ENCODE peak calls at places on chromosomes 6 and 20, in eight cellular contexts. X is effector CD4-positive, alpha-beta T cell; R is lower leg skin; J is stimulated activated naive CD8-positive, alpha-beta T cell treated with anti-CD3 and anti-CD28 coated beads, Interleukin-15, amount 100 ng/mL, for 72 hours; L is kidney glomerular epithelial cell; E is ELR; T is amniotic stem cell; S is CD4-positive, alpha-beta memory T cell. O is an unnamed sample.

GRCh38 chr6:56816393-56816792 is 138.5 kb upstream of the BEND6 start:
- DNase-seq in T (no peak), L (no peak), X (no peak), E (no peak), J (no peak), R (no peak), S (no peak), O (no peak)

GRCh38 chr6:40901322-40902055 is 137.5 kb downstream of the UNC5CL start:
- DNase-seq in L (no peak), R (peak; percentile 3), T (no peak), E (no peak), X (no peak), S (no peak), J (no peak), O (no peak)

GRCh38 chr6:53567701-53568100 is 22.8 kb upstream of the GCLC start:
- DNase-seq in T (no peak), J (no peak), R (no peak), S (no peak), L (no peak), X (no peak), E (no peak), O (no peak)

GRCh38 chr20:34515484-34516037 is 661 bp upstream of the DYNLRB1 start:
- DNase-seq in S (peak; percentile 78), T (no peak), X (peak; percentile 65), R (peak; percentile 90), J (peak; percentile 75), E (peak; percentile 77), L (no peak), O (peak; percentile 57)

GRCh38 chr6:5866547-5867051 is 140.1 kb downstream of the NRN1 start:
- DNase-seq in X (no peak), L (peak; percentile 57), E (peak; percentile 12), T (no peak), J (no peak), S (peak; percentile 46), R (no peak), O (peak; percentile 11)

GRCh38 chr6:33828764-33829731 is 25.2 kb upstream of the MLN start:
- DNase-seq in J (no peak), E (no peak), L (no peak), R (no peak), X (no peak), T (no peak), S (no peak), O (no peak)

GRCh38 chr20:41011551-41012067 is 17.0 kb upstream of the TOP1 start:
- DNase-seq in E (no peak), T (no peak), S (no peak), X (no peak), L (no peak), J (no peak), R (no peak), O (no peak)

GRCh38 chr20:37577972-37578371 is 50.3 kb upstream of the BLCAP start:
- DNase-seq in R (no peak), T (no peak), X (no peak), E (no peak), S (no peak), J (no peak), L (no peak), O (no peak)

GRCh38 chr6:72811971-72812421 is 190.1 kb downstream of the KCNQ5 start:
- DNase-seq in J (no peak), S (no peak), T (no peak), E (peak; percentile 90), L (peak; percentile 25), X (no peak), R (no peak), O (no peak)

GRCh38 chr6:105794263-105794662 is 291.9 kb upstream of the PRDM1 start:
- DNase-seq in L (no peak), S (no peak), E (no peak), X (no peak), T (no peak), J (no peak), R (peak; percentile 91), O (no peak)

GRCh38 chr20:23049933-23050838 is 714 bp upstream of the THBD start:
- DNase-seq in J (no peak), X (no peak), E (peak; percentile 28), R (peak; percentile 92), S (no peak), T (no peak), L (no peak), O (no peak)

GRCh38 chr6:104940881-104941693 is 15.8 kb upstream of the LIN28B start:
- DNase-seq in T (peak; percentile 30), X (peak; percentile 5), S (no peak), J (peak; percentile 50), L (no peak), E (peak; percentile 58), R (no peak), O (peak; percentile 15)

GRCh38 chr6:81126150-81126549 is 626.3 kb downstream of the TENT5A start:
- DNase-seq in L (no peak), S (no peak), J (no peak), T (no peak), E (no peak), X (no peak), R (no peak), O (no peak)

GRCh38 chr6:69422474-69422873 is 374.3 kb downstream of the LMBRD1 start:
- DNase-seq in S (no peak), L (no peak), T (no peak), R (no peak), E (no peak), X (no peak), J (no peak), O (no peak)

GRCh38 chr6:41732601-41733348 is 2.6 kb downstream of the TFEB start:
- DNase-seq in T (no peak), R (no peak), E (no peak), J (peak; percentile 70), S (peak; percentile 77), L (peak; percentile 74), X (peak; percentile 54), O (peak; percentile 79)

GRCh38 chr20:41956316-41957050 is 338.3 kb upstream of the CHD6 start:
- DNase-seq in T (no peak), R (no peak), J (no peak), E (peak; percentile 0), S (no peak), X (no peak), L (no peak), O (no peak)

GRCh38 chr6:75611011-75611701 is 9.5 kb downstream of the SENP6 start:
- DNase-seq in R (no peak), X (no peak), E (no peak), S (no peak), T (no peak), L (no peak), J (no peak), O (no peak)

GRCh38 chr20:61935926-61936700 is 129.6 kb downstream of the TAF4 start:
- DNase-seq in S (no peak), E (no peak), T (no peak), R (peak; percentile 25), L (no peak), J (no peak), X (no peak), O (no peak)

GRCh38 chr6:28530777-28531176 is 5.1 kb downstream of the GPX5 start:
- DNase-seq in E (no peak), T (no peak), S (no peak), J (no peak), R (no peak), X (no peak), L (no peak), O (no peak)

GRCh38 chr20:16554766-16555543 is 18.3 kb downstream of the KIF16B start:
- DNase-seq in L (no peak), T (no peak), S (no peak), E (no peak), R (no peak), J (no peak), X (no peak), O (no peak)

GRCh38 chr20:3080939-3081388 is 3.6 kb downstream of the AVP start:
- DNase-seq in J (no peak), E (peak; percentile 72), S (no peak), L (peak; percentile 8), X (no peak), R (no peak), T (no peak), O (no peak)

GRCh38 chr6:27332692-27333641 is 20.9 kb upstream of the POM121L2 start:
- DNase-seq in X (no peak), E (peak; percentile 87), S (peak; percentile 57), R (no peak), J (peak; percentile 60), L (peak; percentile 34), T (peak; percentile 18), O (peak; percentile 54)

GRCh38 chr20:13220857-13221297 is at the start of gene ISM1:
- DNase-seq in S (peak; percentile 46), R (peak; percentile 88), E (no peak), X (peak; percentile 16), L (no peak), T (no peak), J (peak; percentile 51), O (no peak)

O was measured in T-cell.